ENCODE peak calls at places on chromosomes 12 and 14, in ten cellular contexts. One of them, this sample, is unnamed.

GRCh38 chr12:15728118-15728598 is 61.0 kb downstream of the EPS8 start:
- DNase-seq in activated CD8-positive, alpha-beta memory T cell treated with anti-CD3 and anti-CD28 coated beads for 1 hour: no peak
- DNase-seq in heart left ventricle: no peak
- DNase-seq in breast epithelium: no peak
- DNase-seq in stimulated activated CD8-positive, alpha-beta memory T cell treated with anti-CD3 and anti-CD28 coated beads, Interleukin-4, amount 100 ng/mL, for 24 hours: no peak
- DNase-seq in NCI-H1105: no peak
- DNase-seq in H1: no peak
- DNase-seq in activated T-cell treated with anti-CD3 and anti-CD28 coated beads for 24 hours: no peak
- DNase-seq in CD8-positive, alpha-beta T cell: no peak
- DNase-seq in activated gamma-delta T cell treated with Interleukin-2 at 50 U/mL for 16 hours: no peak
- DNase-seq in this sample: no peak

GRCh38 chr14:92440345-92441003 is 73.1 kb upstream of the RIN3 start:
- DNase-seq in CD8-positive, alpha-beta T cell: no peak
- DNase-seq in H1: no peak
- DNase-seq in activated gamma-delta T cell treated with Interleukin-2 at 50 U/mL for 16 hours: no peak
- DNase-seq in NCI-H1105: no peak
- DNase-seq in heart left ventricle: no peak
- DNase-seq in stimulated activated CD8-positive, alpha-beta memory T cell treated with anti-CD3 and anti-CD28 coated beads, Interleukin-4, amount 100 ng/mL, for 24 hours: no peak
- DNase-seq in activated CD8-positive, alpha-beta memory T cell treated with anti-CD3 and anti-CD28 coated beads for 1 hour: no peak
- DNase-seq in breast epithelium: no peak
- DNase-seq in activated T-cell treated with anti-CD3 and anti-CD28 coated beads for 24 hours: no peak
- DNase-seq in this sample: no peak

GRCh38 chr12:7128681-7129593 is at the start of gene RBP5:
- DNase-seq in CD8-positive, alpha-beta T cell: no peak
- DNase-seq in H1: no peak
- DNase-seq in activated T-cell treated with anti-CD3 and anti-CD28 coated beads for 24 hours: no peak
- DNase-seq in heart left ventricle: no peak
- DNase-seq in activated gamma-delta T cell treated with Interleukin-2 at 50 U/mL for 16 hours: no peak
- DNase-seq in activated CD8-positive, alpha-beta memory T cell treated with anti-CD3 and anti-CD28 coated beads for 1 hour: no peak
- DNase-seq in stimulated activated CD8-positive, alpha-beta memory T cell treated with anti-CD3 and anti-CD28 coated beads, Interleukin-4, amount 100 ng/mL, for 24 hours: no peak
- DNase-seq in breast epithelium: no peak
- DNase-seq in NCI-H1105: no peak
- DNase-seq in this sample: no peak

GRCh38 chr14:76872796-76873432 is 46.7 kb downstream of the LRRC74A start:
- DNase-seq in activated CD8-positive, alpha-beta memory T cell treated with anti-CD3 and anti-CD28 coated beads for 1 hour: peak
- DNase-seq in CD8-positive, alpha-beta T cell: peak
- DNase-seq in activated T-cell treated with anti-CD3 and anti-CD28 coated beads for 24 hours: peak
- DNase-seq in heart left ventricle: no peak
- DNase-seq in H1: peak
- DNase-seq in breast epithelium: peak
- DNase-seq in activated gamma-delta T cell treated with Interleukin-2 at 50 U/mL for 16 hours: peak
- DNase-seq in stimulated activated CD8-positive, alpha-beta memory T cell treated with anti-CD3 and anti-CD28 coated beads, Interleukin-4, amount 100 ng/mL, for 24 hours: peak
- DNase-seq in NCI-H1105: peak
- DNase-seq in this sample: peak

GRCh38 chr12:124286414-124286813 is 8.5 kb upstream of the RFLNA start:
- DNase-seq in CD8-positive, alpha-beta T cell: no peak
- DNase-seq in NCI-H1105: peak
- DNase-seq in activated CD8-positive, alpha-beta memory T cell treated with anti-CD3 and anti-CD28 coated beads for 1 hour: no peak
- DNase-seq in stimulated activated CD8-positive, alpha-beta memory T cell treated with anti-CD3 and anti-CD28 coated beads, Interleukin-4, amount 100 ng/mL, for 24 hours: no peak
- DNase-seq in heart left ventricle: no peak
- DNase-seq in activated T-cell treated with anti-CD3 and anti-CD28 coated beads for 24 hours: no peak
- DNase-seq in breast epithelium: peak
- DNase-seq in H1: no peak
- DNase-seq in activated gamma-delta T cell treated with Interleukin-2 at 50 U/mL for 16 hours: no peak
- DNase-seq in this sample: no peak

GRCh38 chr12:62724947-62725447 is 210.0 kb downstream of the PPM1H start:
- DNase-seq in H1: no peak
- DNase-seq in activated T-cell treated with anti-CD3 and anti-CD28 coated beads for 24 hours: no peak
- DNase-seq in stimulated activated CD8-positive, alpha-beta memory T cell treated with anti-CD3 and anti-CD28 coated beads, Interleukin-4, amount 100 ng/mL, for 24 hours: no peak
- DNase-seq in breast epithelium: peak
- DNase-seq in CD8-positive, alpha-beta T cell: no peak
- DNase-seq in heart left ventricle: peak
- DNase-seq in activated gamma-delta T cell treated with Interleukin-2 at 50 U/mL for 16 hours: no peak
- DNase-seq in NCI-H1105: no peak
- DNase-seq in activated CD8-positive, alpha-beta memory T cell treated with anti-CD3 and anti-CD28 coated beads for 1 hour: no peak
- DNase-seq in this sample: peak

GRCh38 chr14:64717870-64718269 is 13.6 kb downstream of the PLEKHG3 start:
- DNase-seq in activated CD8-positive, alpha-beta memory T cell treated with anti-CD3 and anti-CD28 coated beads for 1 hour: no peak
- DNase-seq in stimulated activated CD8-positive, alpha-beta memory T cell treated with anti-CD3 and anti-CD28 coated beads, Interleukin-4, amount 100 ng/mL, for 24 hours: no peak
- DNase-seq in NCI-H1105: no peak
- DNase-seq in heart left ventricle: peak
- DNase-seq in CD8-positive, alpha-beta T cell: no peak
- DNase-seq in activated T-cell treated with anti-CD3 and anti-CD28 coated beads for 24 hours: no peak
- DNase-seq in H1: no peak
- DNase-seq in activated gamma-delta T cell treated with Interleukin-2 at 50 U/mL for 16 hours: no peak
- DNase-seq in breast epithelium: peak
- DNase-seq in this sample: no peak

GRCh38 chr12:59724011-59724703 is 128.3 kb downstream of the SLC16A7 start:
- DNase-seq in H1: no peak
- DNase-seq in CD8-positive, alpha-beta T cell: no peak
- DNase-seq in activated CD8-positive, alpha-beta memory T cell treated with anti-CD3 and anti-CD28 coated beads for 1 hour: no peak
- DNase-seq in activated T-cell treated with anti-CD3 and anti-CD28 coated beads for 24 hours: no peak
- DNase-seq in activated gamma-delta T cell treated with Interleukin-2 at 50 U/mL for 16 hours: no peak
- DNase-seq in breast epithelium: no peak
- DNase-seq in stimulated activated CD8-positive, alpha-beta memory T cell treated with anti-CD3 and anti-CD28 coated beads, Interleukin-4, amount 100 ng/mL, for 24 hours: no peak
- DNase-seq in heart left ventricle: no peak
- DNase-seq in NCI-H1105: no peak
- DNase-seq in this sample: no peak

GRCh38 chr12:31280183-31280582 is 45.8 kb downstream of the SINHCAF start:
- DNase-seq in breast epithelium: no peak
- DNase-seq in activated T-cell treated with anti-CD3 and anti-CD28 coated beads for 24 hours: no peak
- DNase-seq in activated CD8-positive, alpha-beta memory T cell treated with anti-CD3 and anti-CD28 coated beads for 1 hour: no peak
- DNase-seq in stimulated activated CD8-positive, alpha-beta memory T cell treated with anti-CD3 and anti-CD28 coated beads, Interleukin-4, amount 100 ng/mL, for 24 hours: no peak
- DNase-seq in H1: no peak
- DNase-seq in activated gamma-delta T cell treated with Interleukin-2 at 50 U/mL for 16 hours: no peak
- DNase-seq in heart left ventricle: no peak
- DNase-seq in CD8-positive, alpha-beta T cell: no peak
- DNase-seq in NCI-H1105: no peak
- DNase-seq in this sample: no peak

GRCh38 chr12:116123511-116124258 is 153.8 kb downstream of the MED13L start:
- DNase-seq in stimulated activated CD8-positive, alpha-beta memory T cell treated with anti-CD3 and anti-CD28 coated beads, Interleukin-4, amount 100 ng/mL, for 24 hours: peak
- DNase-seq in breast epithelium: no peak
- DNase-seq in CD8-positive, alpha-beta T cell: no peak
- DNase-seq in activated gamma-delta T cell treated with Interleukin-2 at 50 U/mL for 16 hours: no peak
- DNase-seq in activated T-cell treated with anti-CD3 and anti-CD28 coated beads for 24 hours: peak
- DNase-seq in NCI-H1105: peak
- DNase-seq in H1: no peak
- DNase-seq in heart left ventricle: peak
- DNase-seq in activated CD8-positive, alpha-beta memory T cell treated with anti-CD3 and anti-CD28 coated beads for 1 hour: no peak
- DNase-seq in this sample: peak

GRCh38 chr12:54029529-54030441 is 1.5 kb downstream of the HOXC6 start:
- DNase-seq in activated T-cell treated with anti-CD3 and anti-CD28 coated beads for 24 hours: no peak
- DNase-seq in NCI-H1105: no peak
- DNase-seq in CD8-positive, alpha-beta T cell: no peak
- DNase-seq in heart left ventricle: no peak
- DNase-seq in stimulated activated CD8-positive, alpha-beta memory T cell treated with anti-CD3 and anti-CD28 coated beads, Interleukin-4, amount 100 ng/mL, for 24 hours: no peak
- DNase-seq in H1: peak
- DNase-seq in activated CD8-positive, alpha-beta memory T cell treated with anti-CD3 and anti-CD28 coated beads for 1 hour: no peak
- DNase-seq in activated gamma-delta T cell treated with Interleukin-2 at 50 U/mL for 16 hours: no peak
- DNase-seq in breast epithelium: no peak
- DNase-seq in this sample: peak

GRCh38 chr14:60166144-60166543 is 946 bp upstream of the DHRS7 start:
- DNase-seq in activated CD8-positive, alpha-beta memory T cell treated with anti-CD3 and anti-CD28 coated beads for 1 hour: no peak
- DNase-seq in stimulated activated CD8-positive, alpha-beta memory T cell treated with anti-CD3 and anti-CD28 coated beads, Interleukin-4, amount 100 ng/mL, for 24 hours: no peak
- DNase-seq in CD8-positive, alpha-beta T cell: no peak
- DNase-seq in activated T-cell treated with anti-CD3 and anti-CD28 coated beads for 24 hours: no peak
- DNase-seq in NCI-H1105: no peak
- DNase-seq in breast epithelium: no peak
- DNase-seq in activated gamma-delta T cell treated with Interleukin-2 at 50 U/mL for 16 hours: no peak
- DNase-seq in heart left ventricle: no peak
- DNase-seq in H1: no peak
- DNase-seq in this sample: no peak

GRCh38 chr12:106299193-106299794 is 3.2 kb upstream of the TCP11L2 start:
- DNase-seq in activated CD8-positive, alpha-beta memory T cell treated with anti-CD3 and anti-CD28 coated beads for 1 hour: no peak
- DNase-seq in H1: no peak
- DNase-seq in breast epithelium: no peak
- DNase-seq in heart left ventricle: no peak
- DNase-seq in NCI-H1105: no peak
- DNase-seq in activated T-cell treated with anti-CD3 and anti-CD28 coated beads for 24 hours: no peak
- DNase-seq in stimulated activated CD8-positive, alpha-beta memory T cell treated with anti-CD3 and anti-CD28 coated beads, Interleukin-4, amount 100 ng/mL, for 24 hours: no peak
- DNase-seq in activated gamma-delta T cell treated with Interleukin-2 at 50 U/mL for 16 hours: no peak
- DNase-seq in CD8-positive, alpha-beta T cell: no peak
- DNase-seq in this sample: no peak

GRCh38 chr14:54177861-54178591 is 218.8 kb upstream of the CDKN3 start:
- DNase-seq in CD8-positive, alpha-beta T cell: no peak
- DNase-seq in activated CD8-positive, alpha-beta memory T cell treated with anti-CD3 and anti-CD28 coated beads for 1 hour: no peak
- DNase-seq in activated T-cell treated with anti-CD3 and anti-CD28 coated beads for 24 hours: no peak
- DNase-seq in stimulated activated CD8-positive, alpha-beta memory T cell treated with anti-CD3 and anti-CD28 coated beads, Interleukin-4, amount 100 ng/mL, for 24 hours: no peak
- DNase-seq in H1: no peak
- DNase-seq in heart left ventricle: no peak
- DNase-seq in NCI-H1105: peak
- DNase-seq in breast epithelium: no peak
- DNase-seq in activated gamma-delta T cell treated with Interleukin-2 at 50 U/mL for 16 hours: no peak
- DNase-seq in this sample: no peak

GRCh38 chr14:99566390-99567354 is 37.3 kb downstream of the CCDC85C start:
- DNase-seq in activated T-cell treated with anti-CD3 and anti-CD28 coated beads for 24 hours: no peak
- DNase-seq in NCI-H1105: no peak
- DNase-seq in H1: no peak
- DNase-seq in activated gamma-delta T cell treated with Interleukin-2 at 50 U/mL for 16 hours: no peak
- DNase-seq in breast epithelium: no peak
- DNase-seq in stimulated activated CD8-positive, alpha-beta memory T cell treated with anti-CD3 and anti-CD28 coated beads, Interleukin-4, amount 100 ng/mL, for 24 hours: no peak
- DNase-seq in heart left ventricle: no peak
- DNase-seq in activated CD8-positive, alpha-beta memory T cell treated with anti-CD3 and anti-CD28 coated beads for 1 hour: no peak
- DNase-seq in CD8-positive, alpha-beta T cell: no peak
- DNase-seq in this sample: no peak

GRCh38 chr14:63777024-63777423 is 49.2 kb upstream of the SGPP1 start:
- DNase-seq in stimulated activated CD8-positive, alpha-beta memory T cell treated with anti-CD3 and anti-CD28 coated beads, Interleukin-4, amount 100 ng/mL, for 24 hours: no peak
- DNase-seq in H1: no peak
- DNase-seq in CD8-positive, alpha-beta T cell: no peak
- DNase-seq in activated CD8-positive, alpha-beta memory T cell treated with anti-CD3 and anti-CD28 coated beads for 1 hour: no peak
- DNase-seq in activated gamma-delta T cell treated with Interleukin-2 at 50 U/mL for 16 hours: no peak
- DNase-seq in NCI-H1105: no peak
- DNase-seq in activated T-cell treated with anti-CD3 and anti-CD28 coated beads for 24 hours: no peak
- DNase-seq in heart left ventricle: no peak
- DNase-seq in breast epithelium: no peak
- DNase-seq in this sample: no peak

GRCh38 chr14:68401855-68402254 is 391.0 kb downstream of the ZFP36L1 start:
- DNase-seq in NCI-H1105: no peak
- DNase-seq in breast epithelium: no peak
- DNase-seq in stimulated activated CD8-positive, alpha-beta memory T cell treated with anti-CD3 and anti-CD28 coated beads, Interleukin-4, amount 100 ng/mL, for 24 hours: no peak
- DNase-seq in H1: no peak
- DNase-seq in activated CD8-positive, alpha-beta memory T cell treated with anti-CD3 and anti-CD28 coated beads for 1 hour: no peak
- DNase-seq in activated T-cell treated with anti-CD3 and anti-CD28 coated beads for 24 hours: no peak
- DNase-seq in activated gamma-delta T cell treated with Interleukin-2 at 50 U/mL for 16 hours: no peak
- DNase-seq in CD8-positive, alpha-beta T cell: no peak
- DNase-seq in heart left ventricle: no peak
- DNase-seq in this sample: no peak

GRCh38 chr12:125533434-125534029 is 468.3 kb downstream of the AACS start:
- DNase-seq in activated T-cell treated with anti-CD3 and anti-CD28 coated beads for 24 hours: no peak
- DNase-seq in stimulated activated CD8-positive, alpha-beta memory T cell treated with anti-CD3 and anti-CD28 coated beads, Interleukin-4, amount 100 ng/mL, for 24 hours: no peak
- DNase-seq in heart left ventricle: no peak
- DNase-seq in CD8-positive, alpha-beta T cell: no peak
- DNase-seq in activated CD8-positive, alpha-beta memory T cell treated with anti-CD3 and anti-CD28 coated beads for 1 hour: no peak
- DNase-seq in NCI-H1105: peak
- DNase-seq in activated gamma-delta T cell treated with Interleukin-2 at 50 U/mL for 16 hours: no peak
- DNase-seq in H1: peak
- DNase-seq in breast epithelium: no peak
- DNase-seq in this sample: peak

GRCh38 chr12:83805137-83805818 is 1107.3 kb downstream of the SLC6A15 start:
- DNase-seq in NCI-H1105: no peak
- DNase-seq in stimulated activated CD8-positive, alpha-beta memory T cell treated with anti-CD3 and anti-CD28 coated beads, Interleukin-4, amount 100 ng/mL, for 24 hours: no peak
- DNase-seq in H1: no peak
- DNase-seq in CD8-positive, alpha-beta T cell: no peak
- DNase-seq in breast epithelium: no peak
- DNase-seq in activated gamma-delta T cell treated with Interleukin-2 at 50 U/mL for 16 hours: no peak
- DNase-seq in heart left ventricle: no peak
- DNase-seq in activated CD8-positive, alpha-beta memory T cell treated with anti-CD3 and anti-CD28 coated beads for 1 hour: no peak
- DNase-seq in activated T-cell treated with anti-CD3 and anti-CD28 coated beads for 24 hours: no peak
- DNase-seq in this sample: no peak

GRCh38 chr12:124769881-124770512 is 93.7 kb downstream of the SCARB1 start:
- DNase-seq in CD8-positive, alpha-beta T cell: no peak
- DNase-seq in breast epithelium: no peak
- DNase-seq in NCI-H1105: no peak
- DNase-seq in stimulated activated CD8-positive, alpha-beta memory T cell treated with anti-CD3 and anti-CD28 coated beads, Interleukin-4, amount 100 ng/mL, for 24 hours: no peak
- DNase-seq in heart left ventricle: no peak
- DNase-seq in activated gamma-delta T cell treated with Interleukin-2 at 50 U/mL for 16 hours: no peak
- DNase-seq in activated T-cell treated with anti-CD3 and anti-CD28 coated beads for 24 hours: no peak
- DNase-seq in H1: no peak
- DNase-seq in activated CD8-positive, alpha-beta memory T cell treated with anti-CD3 and anti-CD28 coated beads for 1 hour: no peak
- DNase-seq in this sample: no peak

This sample was measured in neural progenitor cell.